ENCODE peak calls at places on chromosome 9, in six cellular contexts. Q, I, U, D, O and V are unnamed samples.
A peak's percentile ranks its signal among the peaks of the same experiment; 100 is the strongest.

GRCh38 chr9:32728181-32728580 is 55.2 kb upstream of the TMEM215 start:
- DNase-seq in Q (no peak), I (no peak), U (no peak), D (no peak), O (no peak), V (no peak)

GRCh38 chr9:738209-738915 is 103.1 kb upstream of the DMRT1 start:
- DNase-seq in Q (peak; percentile 79), I (peak; percentile 50), U (peak; percentile 32), D (peak; percentile 94), O (peak; percentile 61), V (peak; percentile 95)

GRCh38 chr9:92138157-92138959 is 23.1 kb upstream of the SPTLC1 start:
- DNase-seq in Q (peak; percentile 87), I (peak; percentile 83), U (no peak), D (peak; percentile 30), O (peak; percentile 69), V (peak; percentile 49)

GRCh38 chr9:124349675-124350484 is 65.4 kb downstream of the PSMB7 start:
- DNase-seq in Q (no peak), I (peak; percentile 36), U (no peak), D (no peak), O (no peak), V (no peak)

GRCh38 chr9:121776009-121776738 is 124.7 kb downstream of the DAB2IP start:
- DNase-seq in Q (no peak), I (peak; percentile 39), U (no peak), D (no peak), O (no peak), V (no peak)

GRCh38 chr9:113446323-113446740 is 17.2 kb upstream of the RGS3 start:
- DNase-seq in Q (peak; percentile 56), I (no peak), U (peak; percentile 31), D (peak; percentile 24), O (no peak), V (peak; percentile 67)

GRCh38 chr9:119418721-119419120 is 49.5 kb upstream of the BRINP1 start:
- DNase-seq in Q (no peak), I (no peak), U (no peak), D (peak; percentile 14), O (no peak), V (no peak)

GRCh38 chr9:123322771-123323481 is 33.1 kb upstream of the CRB2 start:
- DNase-seq in Q (no peak), I (no peak), U (no peak), D (no peak), O (no peak), V (no peak)

GRCh38 chr9:82057805-82058204 is 69.2 kb downstream of the SPATA31D1 start:
- DNase-seq in Q (peak; percentile 15), I (no peak), U (no peak), D (no peak), O (no peak), V (no peak)

GRCh38 chr9:127176631-127177030 is 54.2 kb upstream of the ANGPTL2 start:
- DNase-seq in Q (no peak), I (no peak), U (no peak), D (no peak), O (no peak), V (no peak)

GRCh38 chr9:104895572-104895971 is 32.4 kb downstream of the ABCA1 start:
- DNase-seq in Q (no peak), I (no peak), U (no peak), D (peak; percentile 91), O (no peak), V (peak; percentile 97)

GRCh38 chr9:68690088-68690487 is 15.0 kb upstream of the PIP5K1B start:
- DNase-seq in Q (peak; percentile 73), I (peak; percentile 56), U (no peak), D (no peak), O (peak; percentile 58), V (peak; percentile 31)

GRCh38 chr9:117687532-117687931 is 16.7 kb upstream of the TLR4 start:
- DNase-seq in Q (no peak), I (no peak), U (no peak), D (peak; percentile 27), O (no peak), V (no peak)

GRCh38 chr9:21568484-21568883 is 86.4 kb upstream of the IFNE start:
- DNase-seq in Q (no peak), I (no peak), U (no peak), D (no peak), O (no peak), V (no peak)

GRCh38 chr9:76090909-76091308 is 200.4 kb downstream of the PCSK5 start:
- DNase-seq in Q (no peak), I (no peak), U (no peak), D (no peak), O (no peak), V (no peak)

GRCh38 chr9:13033959-13034695 is 245.4 kb downstream of the MPDZ start:
- DNase-seq in Q (peak; percentile 85), I (peak; percentile 65), U (peak; percentile 51), D (peak; percentile 47), O (peak; percentile 50), V (peak; percentile 66)

GRCh38 chr9:133916159-133916541 is 76.0 kb downstream of the VAV2 start:
- DNase-seq in Q (no peak), I (no peak), U (no peak), D (peak; percentile 66), O (no peak), V (no peak)

GRCh38 chr9:115404311-115404710 is 286.4 kb upstream of the TNC start:
- DNase-seq in Q (no peak), I (no peak), U (no peak), D (no peak), O (no peak), V (no peak)

GRCh38 chr9:127854169-127854833 is at the start of gene ENG:
- DNase-seq in Q (peak; percentile 55), I (peak; percentile 84), U (no peak), D (peak; percentile 38), O (peak; percentile 66), V (peak; percentile 48)

GRCh38 chr9:77251050-77251449 is 73.7 kb downstream of the VPS13A start:
- DNase-seq in Q (no peak), I (no peak), U (no peak), D (no peak), O (no peak), V (no peak)

GRCh38 chr9:93573204-93573828 is 3.1 kb upstream of the PHF2 start:
- DNase-seq in Q (no peak), I (no peak), U (no peak), D (no peak), O (no peak), V (no peak)

GRCh38 chr9:130234340-130235260 is 31.0 kb upstream of the HMCN2 start:
- DNase-seq in Q (no peak), I (peak; percentile 39), U (no peak), D (no peak), O (no peak), V (peak; percentile 68)

GRCh38 chr9:130237763-130238524 is 27.6 kb upstream of the HMCN2 start:
- DNase-seq in Q (no peak), I (peak; percentile 81), U (no peak), D (no peak), O (peak; percentile 75), V (no peak)

GRCh38 chr9:130237071-130237470 is 28.5 kb upstream of the HMCN2 start:
- DNase-seq in Q (no peak), I (no peak), U (no peak), D (no peak), O (no peak), V (no peak)

GRCh38 chr9:130236436-130236985 is 29.0 kb upstream of the HMCN2 start:
- DNase-seq in Q (no peak), I (peak; percentile 15), U (no peak), D (no peak), O (no peak), V (no peak)

DNA sequence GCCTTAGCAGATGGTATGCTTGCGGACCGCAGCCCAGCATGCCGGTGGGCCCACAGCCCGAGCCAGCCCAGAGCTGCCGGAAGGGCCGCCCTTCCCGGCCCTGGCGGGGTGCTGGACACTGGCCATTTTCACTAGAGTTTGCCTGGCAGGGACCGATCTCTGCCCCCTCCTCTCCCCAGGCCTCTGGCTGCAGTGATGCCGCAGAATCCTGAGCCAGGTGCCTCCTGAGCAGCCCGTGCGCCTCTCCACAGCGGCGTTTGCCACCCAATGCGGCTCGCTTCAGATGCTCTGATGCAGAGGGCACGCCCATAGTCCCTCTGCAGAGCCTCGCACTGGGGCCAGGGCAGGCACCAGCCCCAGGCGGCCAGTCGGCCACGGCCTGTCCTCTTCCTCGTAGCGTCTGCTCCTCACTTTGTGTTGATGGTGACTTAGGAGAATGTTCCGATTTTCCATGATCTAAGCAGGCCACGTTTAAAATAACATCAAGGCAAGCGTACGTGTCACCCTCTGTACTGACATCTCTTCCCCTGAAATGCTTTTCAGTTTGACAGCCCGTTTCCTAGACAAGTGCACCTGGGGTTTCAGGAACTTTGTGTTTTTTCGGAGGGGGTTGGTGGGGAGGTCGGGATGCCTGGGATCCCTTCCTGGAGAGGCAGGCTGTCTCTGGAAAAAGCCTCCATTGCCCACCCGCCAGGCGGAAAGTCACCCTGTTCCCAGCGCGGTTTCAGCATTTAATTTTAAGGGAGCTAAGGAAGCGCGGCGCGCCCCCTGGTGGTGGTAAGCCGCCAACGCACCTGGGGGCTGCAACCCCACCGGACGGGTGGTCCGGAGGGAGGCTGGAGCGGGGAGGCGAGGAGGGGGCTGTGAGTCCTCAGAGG is 29.8 kb upstream of the HMCN2 start:
- DNase-seq in Q (peak; percentile 76), I (peak; percentile 84), U (no peak), D (peak; percentile 17), O (peak; percentile 65), V (peak; percentile 52)
- TF ChIP-seq CTCF in Q (peak; percentile 99), I (peak; percentile 99), U (peak; percentile 98), D (peak; percentile 65), O (peak; percentile 91), V (peak; percentile 88)

GRCh38 chr9:99823392-99824377 is 2.0 kb downstream of the NR4A3 start:
- DNase-seq in Q (peak; percentile 48), I (peak; percentile 60), U (no peak), D (peak; percentile 43), O (peak; percentile 31), V (peak; percentile 47)
- H3K4me3 ChIP-seq in Q (peak overlapping the region; percentile 87), I (peak overlapping the region; percentile 84), U (peak overlapping the region; percentile 83), D (peak overlapping the region; percentile 87), O (peak overlapping the region; percentile 69), V (peak overlapping the region; percentile 81)

GRCh38 chr9:97853844-97854695 is 1.0 kb downstream of the FOXE1 start:
- DNase-seq in Q (peak; percentile 70), I (peak; percentile 55), U (no peak), D (peak; percentile 57), O (no peak), V (peak; percentile 37)
- TF ChIP-seq CTCF in Q (peak; percentile 36), I (no peak), U (no peak), D (peak; percentile 13), O (no peak), V (no peak)

GRCh38 chr9:83538890-83539238 is 663 bp upstream of the FRMD3 start:
- DNase-seq in Q (no peak), I (no peak), U (no peak), D (no peak), O (no peak), V (no peak)

GRCh38 chr9:83537331-83538171 is 650 bp downstream of the FRMD3 start:
- DNase-seq in Q (peak; percentile 24), I (no peak), U (no peak), D (peak; percentile 20), O (no peak), V (no peak)

GRCh38 chr9:83535736-83536135 is 2.5 kb downstream of the FRMD3 start:
- DNase-seq in Q (no peak), I (no peak), U (no peak), D (no peak), O (no peak), V (no peak)

GRCh38 chr9:83538172-83538889 is at the start of gene FRMD3:
- DNase-seq in Q (peak; percentile 87), I (peak; percentile 84), U (peak; percentile 43), D (peak; percentile 56), O (peak; percentile 80), V (peak; percentile 49)

DNA sequence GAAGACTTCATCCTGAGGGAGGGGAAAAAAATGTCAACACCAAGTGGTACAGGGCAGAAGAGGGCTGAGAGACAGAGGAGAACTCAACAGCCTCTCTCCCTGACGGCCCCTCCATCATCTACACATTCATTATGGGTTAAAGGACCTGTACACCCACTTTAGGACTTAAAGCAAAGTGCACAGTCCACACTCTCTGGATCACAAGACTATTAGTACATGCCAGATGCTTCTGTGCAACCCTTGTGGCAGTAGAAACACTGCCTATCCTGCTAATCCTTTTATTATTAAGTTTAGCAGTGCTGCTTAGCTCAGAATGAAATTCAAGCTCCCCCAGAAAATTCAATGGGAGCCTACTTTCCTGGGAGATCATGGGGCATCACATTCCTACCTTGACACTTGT is 1.9 kb downstream of the FRMD3 start:
- DNase-seq in Q (no peak), I (no peak), U (no peak), D (no peak), O (no peak), V (no peak)
- H3K4me3 ChIP-seq in Q (no peak overlapping the region), I (no peak overlapping the region), U (no peak overlapping the region), D (no peak overlapping the region), O (no peak overlapping the region), V (no peak overlapping the region)